ENCODE peak calls at places on chromosomes 13 and 19, in eight cellular contexts. M is AG04450, K is K562, C is upper lobe of left lung, G is right lobe of liver, X is IMR-90, J is psoas muscle, P is astrocyte of the spinal cord. D is an unnamed sample.

GRCh38 chr19:34277244-34277643 is 22.9 kb downstream of the GARRE1 start:
- DNase-seq in P (no peak), K (no peak), G (no peak), X (no peak), M (no peak), J (no peak), C (no peak), D (no peak)

GRCh38 chr13:113469582-113469981 is 16.3 kb upstream of the ADPRHL1 start:
- DNase-seq in M (no peak), J (no peak), C (no peak), G (no peak), K (no peak), X (no peak), P (no peak), D (no peak)

GRCh38 chr13:37627428-37627827 is 28.9 kb upstream of the POSTN start:
- DNase-seq in J (no peak), G (no peak), C (no peak), K (no peak), M (no peak), X (no peak), P (no peak), D (no peak)

GRCh38 chr13:99417151-99417820 is 84.0 kb upstream of the TM9SF2 start:
- DNase-seq in K (no peak), P (no peak), G (no peak), X (no peak), M (no peak), C (peak), J (peak), D (no peak)

GRCh38 chr19:45069056-45069455 is 7.2 kb downstream of the ZNF296 start:
- DNase-seq in G (no peak), C (no peak), P (no peak), J (no peak), X (no peak), K (peak), M (no peak), D (no peak)

GRCh38 chr19:16496613-16496983 is 404 bp downstream of the C19orf44 start:
- DNase-seq in J (peak), X (peak), P (peak), K (peak), G (no peak), M (no peak), C (no peak), D (peak)

GRCh38 chr13:43573361-43573740 is 213.4 kb downstream of the ENOX1 start:
- DNase-seq in P (peak), J (no peak), X (no peak), C (no peak), G (no peak), M (no peak), K (no peak), D (no peak)

GRCh38 chr19:39858541-39858940 is 12.4 kb upstream of the FBL start:
- DNase-seq in G (no peak), P (no peak), X (peak), J (no peak), M (no peak), K (peak), C (no peak), D (no peak)

GRCh38 chr13:91813255-91813654 is 414.8 kb downstream of the GPC5 start:
- DNase-seq in P (no peak), C (no peak), J (no peak), M (no peak), K (no peak), X (no peak), G (no peak), D (no peak)

GRCh38 chr13:51520524-51520923 is 63.7 kb upstream of the WDFY2 start:
- DNase-seq in M (peak), C (no peak), G (peak), P (peak), X (peak), K (no peak), J (no peak), D (peak)

GRCh38 chr13:111210488-111210887 is 95.4 kb downstream of the ARHGEF7 start:
- DNase-seq in M (peak), J (peak), P (peak), X (peak), G (no peak), C (peak), K (no peak), D (peak)

GRCh38 chr19:45492627-45493470 is 4.0 kb downstream of the RTN2 start:
- DNase-seq in J (peak), K (peak), X (peak), G (peak), C (peak), M (no peak), P (peak), D (peak)

GRCh38 chr13:111216166-111216960 is 101.3 kb downstream of the ARHGEF7 start:
- DNase-seq in K (peak), J (peak), X (peak), G (no peak), P (peak), C (no peak), M (no peak), D (peak)

GRCh38 chr19:719081-719512 is 10.4 kb downstream of the PALM start:
- DNase-seq in P (no peak), X (no peak), G (no peak), J (peak), C (no peak), M (no peak), K (peak), D (peak)

GRCh38 chr13:29956771-29957170 is 106.4 kb upstream of the UBL3 start:
- DNase-seq in M (no peak), C (no peak), J (no peak), X (no peak), P (no peak), G (no peak), K (no peak), D (no peak)
- H3K4me3 ChIP-seq in M (no peak), C (no peak), J (no peak), X (no peak), P (no peak), G (no peak), K (no peak), D (no peak)

GRCh38 chr13:103099894-103100293 is 33.7 kb upstream of the SLC10A2 start:
- DNase-seq in C (no peak), X (no peak), P (no peak), G (no peak), J (no peak), M (no peak), K (no peak), D (no peak)

GRCh38 chr13:103101500-103101899 is 35.3 kb upstream of the SLC10A2 start:
- DNase-seq in J (no peak), C (no peak), P (no peak), M (no peak), G (no peak), K (no peak), X (no peak), D (no peak)

GRCh38 chr13:103100795-103101194 is 34.6 kb upstream of the SLC10A2 start:
- DNase-seq in K (no peak), X (no peak), M (no peak), C (no peak), J (no peak), G (no peak), P (no peak), D (peak)

GRCh38 chr13:103098535-103098934 is 32.3 kb upstream of the SLC10A2 start:
- DNase-seq in X (no peak), J (no peak), G (no peak), P (no peak), K (no peak), M (no peak), C (no peak), D (no peak)

GRCh38 chr13:103097366-103097928 is 31.2 kb upstream of the SLC10A2 start:
- DNase-seq in G (no peak), J (no peak), M (no peak), P (no peak), C (no peak), X (no peak), K (no peak), D (no peak)
- TF ChIP-seq CTCF in G (no peak), J (no peak), M (no peak), P (no peak), C (no peak), X (no peak), K (no peak), D (no peak)

GRCh38 chr19:38736036-38736412 is 8.2 kb downstream of the CAPN12 start:
- DNase-seq in K (peak), X (no peak), C (peak), P (no peak), J (peak), M (no peak), G (peak), D (no peak)
- H3K4me3 ChIP-seq in K (peak), X (peak), C (peak), P (peak), J (peak), M (peak), G (peak), D (peak)

GRCh38 chr13:87671824-87672603 is 843 bp downstream of the SLITRK5 start:
- DNase-seq in M (no peak), X (no peak), P (peak), J (peak), G (no peak), C (peak), K (no peak), D (no peak)

GRCh38 chr13:87666826-87667225 is 4.3 kb upstream of the SLITRK5 start:
- DNase-seq in C (no peak), K (no peak), G (no peak), M (no peak), P (no peak), J (no peak), X (no peak), D (no peak)

GRCh38 chr13:87667686-87668085 is 3.5 kb upstream of the SLITRK5 start:
- DNase-seq in J (no peak), C (no peak), M (no peak), G (no peak), P (no peak), X (no peak), K (no peak), D (no peak)

GRCh38 chr13:87671031-87671823 is at the start of gene SLITRK5:
- DNase-seq in M (no peak), C (peak), X (peak), K (peak), G (peak), P (peak), J (peak), D (peak)

GRCh38 chr13:87669379-87669978 is 1.7 kb upstream of the SLITRK5 start:
- DNase-seq in G (no peak), P (peak), J (no peak), M (no peak), C (no peak), X (peak), K (peak), D (no peak)
- TF ChIP-seq CTCF in G (peak), P (peak), J (no peak), M (peak), C (no peak), X (peak), K (no peak), D (peak)

GRCh38 chr19:4181053-4181508 is 1.3 kb downstream of the SIRT6 start:
- DNase-seq in X (no peak), M (no peak), C (no peak), K (peak), J (no peak), P (no peak), G (no peak), D (no peak)
- H3K4me3 ChIP-seq in X (no peak), M (peak), C (peak), K (peak), J (peak), P (no peak), G (no peak), D (peak)

D was measured in foreskin fibroblast.